ENCODE peak calls at places on chromosomes 11 and 22, in four cellular contexts. E is fibroblast of mammary gland, H is BE2C, A is coronary artery. F is an unnamed sample.

GRCh38 chr11:4713241-4713640 is 8.7 kb downstream of the MMP26 start:
- DNase-seq in A (no peak), H (no peak), E (no peak), F (no peak)

GRCh38 chr11:17352925-17353227 is 1.3 kb downstream of the NCR3LG1 start:
- DNase-seq in A (peak), H (no peak), E (peak), F (no peak)

GRCh38 chr11:59615132-59615636 is 390 bp downstream of the OSBP start:
- DNase-seq in A (peak), E (no peak), H (peak), F (no peak)

GRCh38 chr22:17115927-17116326 is 5.2 kb downstream of the TMEM121B start:
- DNase-seq in E (no peak), A (no peak), H (no peak), F (no peak)

GRCh38 chr11:92789761-92790160 is 179.7 kb upstream of the MTNR1B start:
- DNase-seq in E (no peak), H (no peak), A (no peak), F (no peak)

GRCh38 chr11:848380-848931 is 5.8 kb downstream of the TSPAN4 start:
- DNase-seq in A (no peak), E (no peak), H (peak), F (no peak)

GRCh38 chr11:34585870-34586654 is 34.8 kb upstream of the EHF start:
- DNase-seq in A (no peak), H (no peak), E (peak), F (no peak)

GRCh38 chr22:32746715-32747114 is 54.8 kb upstream of the TIMP3 start:
- DNase-seq in H (no peak), E (no peak), A (no peak), F (no peak)

GRCh38 chr22:39414886-39415285 is 15.3 kb downstream of the TAB1 start:
- DNase-seq in A (no peak), H (no peak), E (no peak), F (no peak)

GRCh38 chr11:32890843-32891656 is 1.6 kb upstream of the QSER1 start:
- DNase-seq in A (no peak), E (no peak), H (no peak), F (no peak)

GRCh38 chr11:91220476-91221202 is 997.8 kb upstream of the CHORDC1 start:
- DNase-seq in E (peak), A (no peak), H (no peak), F (no peak)

GRCh38 chr22:28989035-28989464 is 72.6 kb downstream of the C22orf31 start:
- DNase-seq in A (no peak), E (peak), H (no peak), F (no peak)

GRCh38 chr22:29904020-29904419 is 21.0 kb downstream of the MTMR3 start:
- DNase-seq in A (no peak), E (no peak), H (no peak), F (no peak)

GRCh38 chr11:80197155-80197554 is 756.3 kb upstream of the TENM4 start:
- DNase-seq in A (no peak), H (no peak), E (no peak), F (no peak)

GRCh38 chr11:56948991-56949390 is 39.7 kb upstream of the OR5AK2 start:
- DNase-seq in H (no peak), A (no peak), E (no peak), F (no peak)

GRCh38 chr11:55847453-55847852 is 8.9 kb downstream of the OR5D16 start:
- DNase-seq in H (no peak), E (no peak), A (no peak), F (no peak)

GRCh38 chr11:73795925-73796632 is 8.4 kb downstream of the MRPL48 start:
- DNase-seq in H (peak), A (no peak), E (peak), F (no peak)

GRCh38 chr11:9745411-9746211 is 81.7 kb downstream of the SWAP70 start:
- DNase-seq in H (no peak), A (no peak), E (no peak), F (no peak)

DNA sequence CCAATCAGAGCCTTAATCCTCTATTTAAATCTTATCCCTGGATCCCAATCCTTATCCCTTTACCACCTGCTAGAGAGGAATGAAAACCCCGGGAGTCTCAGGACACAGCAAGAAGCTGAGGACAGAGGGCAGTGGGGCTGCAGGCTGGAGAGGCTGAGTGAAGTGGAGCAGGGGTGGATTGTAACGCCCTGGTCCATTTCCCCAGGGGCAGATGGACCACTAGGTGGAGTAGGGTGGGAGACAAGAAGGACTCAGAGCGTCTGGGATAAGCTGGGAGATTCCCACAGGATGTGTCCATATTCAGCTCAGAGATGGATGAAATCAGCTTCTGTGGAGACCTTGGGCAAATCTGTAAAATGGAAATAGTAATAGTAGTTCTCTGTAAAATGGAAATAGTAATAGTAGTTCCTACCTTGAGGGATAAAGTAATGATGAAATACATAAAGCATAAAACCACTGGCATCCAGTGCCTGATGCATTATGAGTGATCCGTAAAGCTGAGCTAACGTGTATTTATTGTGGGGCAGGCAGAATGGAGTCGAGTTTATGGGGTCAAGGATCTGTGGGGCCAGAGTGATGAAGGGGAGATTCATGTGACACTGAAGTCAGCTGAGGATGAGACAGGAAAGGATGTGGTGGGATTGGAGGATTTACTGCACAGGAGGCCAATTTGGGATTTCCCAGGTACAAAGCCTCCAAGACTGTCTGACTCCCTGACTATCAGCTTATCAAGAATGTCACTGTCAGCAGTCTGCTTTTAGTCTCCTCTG is 1.9 kb upstream of the ROBO4 start:
- DNase-seq in A (no peak), E (peak), H (no peak), F (peak)
- TF ChIP-seq CTCF in A (no peak), E (no peak), H (peak), F (no peak)

DNA sequence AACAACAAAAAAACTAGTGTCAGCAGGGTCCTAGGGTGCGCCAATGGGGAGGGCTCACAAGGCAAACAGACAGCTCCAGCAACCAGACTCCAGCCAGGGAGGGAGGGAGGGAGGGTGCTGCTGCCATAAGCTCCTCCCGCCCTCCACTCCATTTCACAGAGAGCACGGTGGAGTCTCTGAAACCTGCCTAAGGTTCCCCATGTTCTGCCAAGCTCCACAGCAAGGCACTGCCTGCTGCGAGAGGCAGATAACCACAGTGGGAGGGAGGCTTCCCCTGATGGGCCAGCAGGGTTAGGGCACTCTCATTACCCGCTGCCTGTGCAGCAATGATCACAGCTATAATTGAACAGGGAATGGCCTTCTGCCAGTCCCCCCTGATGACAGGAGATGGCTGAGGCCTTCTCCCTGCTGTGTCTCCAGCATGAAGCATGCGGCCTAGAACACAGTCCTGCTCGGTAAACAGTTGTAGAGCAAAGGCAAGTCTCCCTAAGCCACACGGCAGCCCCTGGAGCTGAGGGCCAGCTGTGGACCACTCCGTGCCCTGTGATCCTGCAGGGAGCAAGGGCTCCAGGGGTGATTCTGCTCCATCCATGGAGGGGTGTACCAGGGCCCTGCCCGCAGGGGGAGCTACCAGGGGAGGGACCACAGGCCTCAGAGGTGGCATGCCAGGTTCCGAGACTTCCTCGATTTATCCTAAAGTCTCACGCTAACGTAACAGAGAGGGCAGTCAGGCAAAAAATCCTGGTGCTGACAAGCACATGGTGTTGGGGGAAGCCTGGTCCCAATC is 42.9 kb downstream of the PC start:
- DNase-seq in A (no peak), E (no peak), H (no peak), F (no peak)
- TF ChIP-seq CTCF in A (no peak), E (no peak), H (no peak), F (peak)

GRCh38 chr11:10749476-10749875 is 1.6 kb upstream of the CTR9 start:
- DNase-seq in E (no peak), H (no peak), A (no peak), F (no peak)

GRCh38 chr11:10752061-10752460 is 1.0 kb downstream of the CTR9 start:
- DNase-seq in A (no peak), E (no peak), H (no peak), F (no peak)

GRCh38 chr11:10751581-10751940 is 515 bp downstream of the CTR9 start:
- DNase-seq in E (no peak), H (no peak), A (no peak), F (no peak)

GRCh38 chr11:10752486-10752885 is 1.4 kb downstream of the CTR9 start:
- DNase-seq in E (no peak), H (no peak), A (no peak), F (no peak)

GRCh38 chr11:10750838-10751580 is at the start of gene CTR9:
- DNase-seq in A (peak), H (peak), E (peak), F (peak)
- TF ChIP-seq CTCF in A (no peak), H (peak), E (peak), F (peak)

DNA sequence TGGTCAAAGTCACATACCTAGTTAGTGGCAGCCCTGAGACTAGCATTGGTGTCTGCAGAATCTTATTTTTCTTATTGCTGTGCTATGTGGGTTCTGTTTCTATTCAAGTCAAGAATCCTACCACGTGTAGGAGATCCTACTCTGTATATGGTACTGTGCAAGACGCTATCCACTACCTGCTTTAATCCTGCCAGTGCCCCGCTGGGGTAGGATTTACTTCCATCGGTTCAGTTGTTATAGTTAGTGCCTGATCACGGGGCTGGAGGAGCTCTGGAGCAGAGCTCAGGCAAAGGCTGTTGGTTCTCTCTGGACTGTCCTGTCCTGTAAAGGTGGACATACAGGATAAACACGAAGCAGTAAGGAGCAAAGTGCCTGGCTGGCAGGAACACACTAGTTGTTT is 167.9 kb downstream of the NTM start:
- DNase-seq in A (no peak), H (no peak), E (no peak), F (no peak)
- TF ChIP-seq CTCF in A (no peak), H (no peak), E (no peak), F (no peak)